ENCODE peak calls at places on chromosomes 5 and 9, in eight cellular contexts. Z is heart left ventricle; G is CD8-positive, alpha-beta memory T cell; M is neuronal stem cell; N is retinal pigment epithelial cell; S is cardiac muscle cell; W is bronchial epithelial cell; F is colonic mucosa. I is an unnamed sample.

GRCh38 chr5:38424237-38425080 is 132.0 kb downstream of the LIFR start:
- DNase-seq in Z (no peak), G (no peak), M (no peak), N (no peak), S (no peak), W (no peak), F (no peak), I (no peak)

GRCh38 chr9:109512170-109512756 is 14.2 kb upstream of the PTPN3 start:
- DNase-seq in Z (no peak), G (no peak), M (no peak), N (no peak), S (no peak), W (no peak), F (no peak), I (no peak)

GRCh38 chr5:30239331-30240022 is 954.0 kb upstream of the CDH6 start:
- DNase-seq in Z (no peak), G (no peak), M (no peak), N (no peak), S (no peak), W (no peak), F (no peak), I (no peak)

GRCh38 chr5:27124590-27124989 is 86.2 kb upstream of the CDH9 start:
- DNase-seq in Z (no peak), G (no peak), M (no peak), N (no peak), S (peak), W (peak), F (no peak), I (no peak)

GRCh38 chr5:71836084-71836483 is 117.0 kb downstream of the CARTPT start:
- DNase-seq in Z (no peak), G (no peak), M (no peak), N (no peak), S (peak), W (no peak), F (no peak), I (no peak)

GRCh38 chr9:127388856-127389238 is 8.1 kb upstream of the SLC2A8 start:
- DNase-seq in Z (no peak), G (no peak), M (no peak), N (no peak), S (no peak), W (no peak), F (no peak), I (no peak)

GRCh38 chr5:143016777-143017374 is 246.7 kb downstream of the ARHGAP26 start:
- DNase-seq in Z (no peak), G (peak), M (no peak), N (no peak), S (peak), W (peak), F (peak), I (no peak)

GRCh38 chr5:133892306-133892705 is 76.1 kb downstream of the C5orf15 start:
- DNase-seq in Z (no peak), G (no peak), M (no peak), N (no peak), S (no peak), W (no peak), F (no peak), I (no peak)

GRCh38 chr5:34474573-34475021 is 181.5 kb upstream of the RAI14 start:
- DNase-seq in Z (no peak), G (no peak), M (peak), N (no peak), S (peak), W (peak), F (no peak), I (no peak)

GRCh38 chr9:94861589-94862241 is 135.2 kb downstream of the AOPEP start:
- DNase-seq in Z (no peak), G (no peak), M (no peak), N (no peak), S (peak), W (peak), F (no peak), I (no peak)

GRCh38 chr5:143001764-143002351 is 231.7 kb downstream of the ARHGAP26 start:
- DNase-seq in Z (no peak), G (peak), M (no peak), N (no peak), S (peak), W (peak), F (no peak), I (no peak)

GRCh38 chr9:110545705-110546104 is 33.8 kb downstream of the SVEP1 start:
- DNase-seq in Z (no peak), G (no peak), M (no peak), N (no peak), S (no peak), W (peak), F (no peak), I (no peak)

GRCh38 chr5:113574417-113574816 is 60.9 kb downstream of the YTHDC2 start:
- DNase-seq in Z (peak), G (no peak), M (no peak), N (peak), S (peak), W (peak), F (no peak), I (no peak)

GRCh38 chr9:93049491-93049890 is 9.0 kb upstream of the SUSD3 start:
- DNase-seq in Z (peak), G (no peak), M (no peak), N (no peak), S (no peak), W (no peak), F (no peak), I (no peak)

GRCh38 chr5:179227578-179228311 is 117.5 kb downstream of the ADAMTS2 start:
- DNase-seq in Z (no peak), G (no peak), M (no peak), N (no peak), S (peak), W (no peak), F (no peak), I (no peak)

GRCh38 chr5:72559866-72560766 is 52.9 kb upstream of the ZNF366 start:
- DNase-seq in Z (no peak), G (no peak), M (no peak), N (no peak), S (peak), W (peak), F (no peak), I (no peak)

GRCh38 chr5:62340392-62340791 is 34.4 kb downstream of the KIF2A start:
- DNase-seq in Z (no peak), G (no peak), M (no peak), N (no peak), S (peak), W (peak), F (no peak), I (no peak)

GRCh38 chr9:81213456-81213855 is 475.9 kb downstream of the TLE1 start:
- DNase-seq in Z (no peak), G (no peak), M (no peak), N (no peak), S (no peak), W (no peak), F (no peak), I (no peak)

GRCh38 chr5:43294226-43294625 is 19.0 kb downstream of the HMGCS1 start:
- DNase-seq in Z (no peak), G (no peak), M (no peak), N (no peak), S (peak), W (no peak), F (no peak), I (no peak)

GRCh38 chr5:129406440-129406839 is 53.7 kb upstream of the ADAMTS19 start:
- DNase-seq in Z (no peak), G (no peak), M (no peak), N (no peak), S (peak), W (no peak), F (no peak), I (no peak)

GRCh38 chr9:69444021-69444420 is 119.0 kb downstream of the ENTREP1 start:
- DNase-seq in Z (no peak), G (no peak), M (no peak), N (no peak), S (peak), W (no peak), F (no peak), I (no peak)

GRCh38 chr9:112502177-112502946 is 15.7 kb downstream of the KIAA1958 start:
- DNase-seq in Z (no peak), G (no peak), M (no peak), N (no peak), S (no peak), W (peak), F (no peak), I (no peak)

GRCh38 chr5:176678584-176678983 is 31.3 kb downstream of the TSPAN17 start:
- DNase-seq in Z (no peak), G (no peak), M (no peak), N (no peak), S (no peak), W (no peak), F (no peak), I (no peak)

GRCh38 chr9:127707766-127708165 is 978 bp downstream of the CFAP157 start:
- DNase-seq in Z (no peak), G (peak), M (no peak), N (no peak), S (no peak), W (no peak), F (peak), I (peak)

GRCh38 chr9:109730228-109730627 is 49.8 kb upstream of the PALM2AKAP2 start:
- DNase-seq in Z (no peak), G (no peak), M (no peak), N (no peak), S (peak), W (peak), F (peak), I (no peak)

GRCh38 chr5:39211773-39212172 is 7.6 kb downstream of the FYB1 start:
- DNase-seq in Z (no peak), G (no peak), M (no peak), N (no peak), S (no peak), W (no peak), F (no peak), I (no peak)

GRCh38 chr9:107674937-107675277 is 185.3 kb upstream of the KLF4 start:
- DNase-seq in Z (no peak), G (no peak), M (no peak), N (no peak), S (peak), W (no peak), F (no peak), I (no peak)

GRCh38 chr9:108671156-108671555 is 184.6 kb downstream of the ACTL7B start:
- DNase-seq in Z (no peak), G (no peak), M (peak), N (no peak), S (peak), W (peak), F (no peak), I (no peak)

GRCh38 chr5:126101901-126102300 is 321.3 kb upstream of the GRAMD2B start:
- DNase-seq in Z (no peak), G (no peak), M (no peak), N (no peak), S (no peak), W (no peak), F (no peak), I (no peak)

GRCh38 chr5:76622973-76623596 is at the start of gene F2RL2:
- DNase-seq in Z (no peak), G (no peak), M (peak), N (peak), S (peak), W (peak), F (no peak), I (no peak)

GRCh38 chr9:127589955-127590370 is 22.1 kb upstream of the STXBP1 start:
- DNase-seq in Z (no peak), G (no peak), M (peak), N (no peak), S (peak), W (no peak), F (peak), I (peak)

GRCh38 chr9:100473271-100474081 is 527 bp downstream of the TMEFF1 start:
- DNase-seq in Z (peak), G (no peak), M (peak), N (no peak), S (peak), W (no peak), F (peak), I (peak)

GRCh38 chr5:149416977-149417713 is 38.1 kb upstream of the IL17B start:
- DNase-seq in Z (no peak), G (no peak), M (no peak), N (no peak), S (peak), W (no peak), F (no peak), I (no peak)

GRCh38 chr5:116532762-116533525 is 41.7 kb downstream of the SEMA6A start:
- DNase-seq in Z (no peak), G (no peak), M (no peak), N (no peak), S (no peak), W (no peak), F (no peak), I (no peak)

GRCh38 chr9:90001756-90002155 is 396.9 kb downstream of the GADD45G start:
- DNase-seq in Z (no peak), G (no peak), M (no peak), N (no peak), S (no peak), W (no peak), F (no peak), I (no peak)

GRCh38 chr5:169413416-169413815 is 112.5 kb upstream of the SLIT3 start:
- DNase-seq in Z (no peak), G (no peak), M (no peak), N (no peak), S (no peak), W (no peak), F (no peak), I (no peak)

GRCh38 chr5:169416583-169417196 is 115.8 kb upstream of the SLIT3 start:
- DNase-seq in Z (peak), G (no peak), M (no peak), N (peak), S (peak), W (no peak), F (peak), I (peak)

GRCh38 chr5:169415351-169415750 is 114.4 kb upstream of the SLIT3 start:
- DNase-seq in Z (no peak), G (no peak), M (no peak), N (no peak), S (no peak), W (no peak), F (no peak), I (no peak)

GRCh38 chr5:169417676-169418075 is 116.7 kb upstream of the SLIT3 start:
- DNase-seq in Z (no peak), G (no peak), M (no peak), N (no peak), S (no peak), W (no peak), F (no peak), I (no peak)

GRCh38 chr5:169415948-169416347 is 115.0 kb upstream of the SLIT3 start:
- DNase-seq in Z (no peak), G (no peak), M (no peak), N (no peak), S (no peak), W (no peak), F (no peak), I (no peak)
- H3K4me3 ChIP-seq in Z (no peak), G (no peak), M (no peak), N (no peak), S (no peak), W (no peak), F (no peak), I (no peak)

GRCh38 chr9:5453673-5454072 is 3.3 kb downstream of the CD274 start:
- DNase-seq in Z (no peak), G (no peak), M (no peak), N (no peak), S (peak), W (no peak), F (no peak), I (no peak)
- H3K4me3 ChIP-seq in Z (no peak), G (no peak), M (no peak), N (no peak), S (no peak), W (no peak), F (no peak), I (no peak)

GRCh38 chr5:141050622-141051525 is at the start of gene PCDHB1:
- DNase-seq in Z (no peak), G (no peak), M (peak), N (no peak), S (no peak), W (no peak), F (no peak), I (no peak)

DNA sequence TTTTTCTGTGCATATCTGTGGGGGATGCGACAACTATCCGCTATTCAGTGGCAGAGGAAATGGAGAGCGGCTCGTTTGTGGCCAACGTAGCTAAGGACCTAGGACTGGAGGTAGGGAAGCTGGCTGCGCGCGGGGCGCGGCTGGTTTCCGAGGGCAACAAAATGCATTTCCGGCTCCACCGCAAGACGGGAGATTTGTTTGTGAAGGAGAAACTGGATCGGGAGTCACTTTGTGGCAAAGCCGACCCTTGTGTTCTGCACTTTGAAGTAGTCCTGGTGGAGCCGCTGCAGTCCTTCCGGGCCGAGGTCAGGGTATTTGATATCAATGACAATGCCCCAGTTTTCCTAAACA is 327 bp downstream of the PCDHB1 start:
- DNase-seq in Z (no peak), G (no peak), M (no peak), N (no peak), S (no peak), W (no peak), F (no peak), I (peak)
- H3K4me3 ChIP-seq in Z (peak), G (no peak), M (peak), N (peak), S (peak), W (peak), F (no peak), I (peak)

DNA sequence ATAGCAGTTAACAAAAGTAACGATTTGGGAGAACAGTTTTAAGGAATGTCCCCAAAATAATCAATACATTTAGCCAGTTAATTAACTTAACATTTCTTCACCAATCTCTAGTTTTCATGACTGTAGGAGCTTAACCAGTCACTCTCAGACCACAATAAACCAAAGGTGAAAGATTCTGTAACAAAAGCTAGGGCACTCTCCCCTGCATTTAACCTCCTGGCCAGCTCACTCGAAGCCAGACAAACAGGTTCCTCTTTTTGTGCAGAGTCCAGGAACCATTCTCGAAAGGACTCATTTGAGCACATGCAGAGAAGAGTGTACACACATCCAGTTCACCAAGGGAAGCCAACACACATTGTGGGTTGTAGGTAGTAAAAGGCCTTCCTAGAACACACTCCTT is 6.5 kb downstream of the IL7R start:
- DNase-seq in Z (no peak), G (no peak), M (no peak), N (no peak), S (no peak), W (peak), F (no peak), I (no peak)
- H3K4me3 ChIP-seq in Z (no peak), G (peak), M (no peak), N (no peak), S (no peak), W (no peak), F (no peak), I (no peak)